ENCODE peak calls at places on chromosomes 11 and 22, in six cellular contexts. X is cardiac muscle cell, B is esophagus squamous epithelium, O is PC-3, N is heart right ventricle, H is PC-9. R is an unnamed sample.

GRCh38 chr11:19920982-19921381 is 208.3 kb downstream of the NAV2 start:
- DNase-seq in N (no peak), B (no peak), O (no peak), X (no peak), H (no peak), R (no peak)

GRCh38 chr11:18721576-18722292 is 4.3 kb downstream of the IGSF22 start:
- DNase-seq in O (peak; percentile 37), X (peak; percentile 62), B (no peak), H (peak; percentile 54), N (peak; percentile 40), R (peak; percentile 46)

GRCh38 chr11:107370390-107370789 is 87.2 kb downstream of the CWF19L2 start:
- DNase-seq in H (no peak), X (no peak), N (no peak), B (no peak), O (peak; percentile 26), R (no peak)

GRCh38 chr11:2316169-2316962 is 14.6 kb downstream of the TSPAN32 start:
- DNase-seq in B (no peak), X (no peak), N (no peak), H (no peak), O (no peak), R (no peak)

GRCh38 chr22:48889209-48889830 is 938.4 kb downstream of the BRD1 start:
- DNase-seq in H (no peak), O (no peak), X (no peak), N (no peak), B (no peak), R (no peak)

GRCh38 chr11:41845066-41845465 is 385.6 kb upstream of the LRRC4C start:
- DNase-seq in B (no peak), O (peak; percentile 12), H (no peak), N (no peak), X (no peak), R (no peak)

GRCh38 chr11:581752-582151 is 5.5 kb downstream of the PHRF1 start:
- DNase-seq in X (no peak), B (no peak), H (no peak), N (no peak), O (no peak), R (no peak)

GRCh38 chr11:47259178-47259977 is 1.6 kb downstream of the NR1H3 start:
- DNase-seq in N (peak; percentile 45), O (peak; percentile 82), H (peak; percentile 89), X (peak; percentile 71), B (no peak), R (no peak)

GRCh38 chr11:62555464-62556092 is 9.0 kb upstream of the AHNAK start:
- DNase-seq in H (peak; percentile 29), B (no peak), N (no peak), O (peak; percentile 50), X (peak; percentile 20), R (no peak)

GRCh38 chr11:10303558-10304363 is 1.1 kb upstream of the ADM start:
- DNase-seq in X (peak; percentile 24), B (no peak), H (peak; percentile 68), O (peak; percentile 67), N (no peak), R (peak; percentile 52)

GRCh38 chr11:8023831-8024555 is 36.9 kb downstream of the EIF3F start:
- DNase-seq in B (no peak), X (no peak), O (no peak), H (no peak), N (no peak), R (no peak)

GRCh38 chr11:30697032-30697431 is 110.9 kb upstream of the MPPED2 start:
- DNase-seq in H (no peak), N (no peak), O (no peak), X (no peak), B (no peak), R (no peak)

GRCh38 chr22:30469165-30469564 is 2.7 kb downstream of the SEC14L3 start:
- DNase-seq in X (no peak), B (no peak), H (no peak), O (no peak), N (no peak), R (no peak)

GRCh38 chr22:43295660-43296059 is 47.5 kb downstream of the SCUBE1 start:
- DNase-seq in B (no peak), H (no peak), X (no peak), N (no peak), O (no peak), R (no peak)

GRCh38 chr11:17972987-17973386 is 39.9 kb downstream of the SERGEF start:
- DNase-seq in H (peak; percentile 21), O (peak; percentile 35), B (no peak), N (peak; percentile 59), X (peak; percentile 80), R (peak; percentile 59)

GRCh38 chr22:50074551-50075042 is 10.6 kb downstream of the MLC1 start:
- DNase-seq in H (no peak), N (no peak), O (no peak), B (no peak), X (peak; percentile 36), R (no peak)

GRCh38 chr22:27972732-27973698 is 54.0 kb upstream of the PITPNB start:
- DNase-seq in X (no peak), B (no peak), N (no peak), H (no peak), O (peak; percentile 7), R (no peak)

GRCh38 chr11:106101797-106102196 is 24.3 kb downstream of the AASDHPPT start:
- DNase-seq in B (no peak), H (no peak), X (no peak), O (no peak), N (no peak), R (peak; percentile 10)

GRCh38 chr11:122197055-122197987 is 81.3 kb upstream of the BLID start:
- DNase-seq in X (no peak), H (peak; percentile 66), N (peak; percentile 20), O (peak; percentile 100), B (no peak), R (peak; percentile 98)

GRCh38 chr22:42868751-42869251 is 11.7 kb upstream of the ARFGAP3 start:
- DNase-seq in O (no peak), H (no peak), N (peak; percentile 62), X (no peak), B (no peak), R (no peak)

GRCh38 chr11:10302744-10303557 is 1.9 kb upstream of the ADM start:
- DNase-seq in X (peak; percentile 64), B (peak; percentile 32), N (peak; percentile 90), H (peak; percentile 73), O (peak; percentile 67), R (peak; percentile 48)

GRCh38 chr22:19178065-19178658 is 374 bp downstream of the SLC25A1 start:
- DNase-seq in B (no peak), H (peak; percentile 54), O (peak; percentile 25), X (peak; percentile 77), N (no peak), R (no peak)
- TF ChIP-seq CTCF in B (no peak), H (no peak), O (no peak), X (no peak), N (no peak), R (no peak)

DNA sequence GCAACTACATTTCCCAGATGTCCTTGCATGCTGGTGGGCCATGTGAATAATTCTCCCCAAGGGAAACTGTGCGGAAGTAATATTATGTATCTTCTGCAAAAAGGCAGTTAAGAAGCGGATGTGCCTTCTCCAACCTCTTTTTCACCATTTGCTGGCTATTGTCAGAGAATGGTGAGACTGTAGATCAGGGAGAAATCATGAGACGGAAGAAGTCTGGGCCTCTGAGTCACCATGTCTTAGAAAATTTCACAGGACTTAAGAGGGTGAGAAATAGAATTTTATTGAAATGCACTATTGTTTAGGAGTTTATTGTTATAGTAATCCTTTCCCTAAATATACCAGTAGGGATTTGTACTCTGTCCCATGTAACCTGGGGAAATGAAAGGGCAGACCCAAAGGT is 298.7 kb upstream of the ZC3H12C start:
- DNase-seq in O (no peak), X (no peak), N (no peak), B (no peak), H (no peak), R (no peak)
- H3K27ac ChIP-seq in O (no peak overlapping the region), X (no peak overlapping the region), N (no peak overlapping the region), B (no peak overlapping the region), H (no peak overlapping the region), R (no peak overlapping the region)

GRCh38 chr22:19353363-19354131 is 62.0 kb upstream of the CLTCL1 start:
- DNase-seq in B (no peak), H (no peak), N (no peak), O (no peak), X (no peak), R (no peak)

GRCh38 chr22:19355413-19356157 is 64.1 kb upstream of the CLTCL1 start:
- DNase-seq in B (no peak), X (no peak), O (no peak), N (no peak), H (no peak), R (no peak)

GRCh38 chr22:19352217-19352616 is 60.7 kb upstream of the CLTCL1 start:
- DNase-seq in O (no peak), X (no peak), H (no peak), B (no peak), N (no peak), R (no peak)

GRCh38 chr22:19352766-19353165 is 61.2 kb upstream of the CLTCL1 start:
- DNase-seq in N (no peak), X (no peak), H (no peak), B (no peak), O (no peak), R (no peak)

GRCh38 chr22:19354201-19354600 is 62.7 kb upstream of the CLTCL1 start:
- DNase-seq in O (no peak), N (no peak), H (no peak), B (no peak), X (no peak), R (no peak)
- H3K36me3 ChIP-seq in O (peaks cover 15% of the 10 kb centered on the region), N (peaks cover 10% of the 10 kb centered on the region), H (no peaks in the 10 kb centered on the region), B (peaks cover 18% of the 10 kb centered on the region), X (peaks cover 57% of the 10 kb centered on the region), R (peaks cover 93% of the 10 kb centered on the region)

GRCh38 chr11:57641011-57641410 is 8.7 kb downstream of the YPEL4 start:
- DNase-seq in N (no peak), H (no peak), O (no peak), B (no peak), X (peak; percentile 71), R (peak; percentile 24)

GRCh38 chr11:57638005-57638760 is 11.5 kb downstream of the YPEL4 start:
- DNase-seq in X (peak; percentile 96), O (peak; percentile 77), B (no peak), H (peak; percentile 71), N (peak; percentile 87), R (peak; percentile 86)

GRCh38 chr11:57638811-57639320 is 10.8 kb downstream of the YPEL4 start:
- DNase-seq in H (no peak), B (no peak), X (peak; percentile 41), N (no peak), O (no peak), R (peak; percentile 22)

GRCh38 chr11:57640068-57640800 is 9.5 kb downstream of the YPEL4 start:
- DNase-seq in O (no peak), X (no peak), H (no peak), N (no peak), B (no peak), R (no peak)

DNA sequence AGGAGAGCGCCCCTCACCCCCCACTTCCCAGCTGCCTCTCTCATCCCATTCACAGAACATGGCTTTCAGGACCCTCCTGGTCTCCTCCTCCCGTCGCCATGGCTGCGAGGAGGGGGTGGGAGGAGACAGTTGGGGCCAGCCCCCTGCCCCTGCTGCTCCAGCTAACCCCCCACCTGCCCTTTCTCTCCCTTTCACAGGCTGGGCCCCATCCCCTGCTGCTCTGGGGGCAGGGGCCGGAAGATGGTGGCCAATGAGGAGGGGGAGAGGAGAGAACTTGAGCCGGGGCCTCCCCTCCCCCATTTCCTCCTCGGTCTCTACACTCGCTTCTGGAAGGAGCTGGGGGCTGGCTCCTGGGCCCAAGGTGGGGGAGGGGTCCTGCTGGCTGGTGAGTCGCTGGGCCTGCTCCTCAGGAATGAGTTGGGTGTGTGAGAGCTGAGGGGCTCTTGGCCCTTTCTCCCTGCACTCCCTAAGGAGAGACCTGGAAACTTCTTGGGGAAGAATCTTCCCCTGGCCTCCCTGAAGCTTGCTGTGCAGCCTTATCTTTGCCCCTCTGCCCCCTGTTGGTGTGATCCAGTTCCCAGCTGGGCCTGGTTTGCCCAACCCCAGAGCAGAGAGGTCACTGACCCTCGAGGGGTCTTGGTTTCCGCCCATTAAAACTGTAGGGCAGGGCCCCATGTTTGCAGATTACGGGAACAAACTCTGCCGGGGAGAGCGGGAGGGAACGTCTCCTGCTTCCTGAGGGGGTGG is 10.2 kb downstream of the YPEL4 start:
- DNase-seq in O (peak; percentile 51), X (peak; percentile 97), B (no peak), N (no peak), H (peak; percentile 43), R (no peak)
- TF ChIP-seq CTCF in O (peak; percentile 29), X (no peak), B (no peak), N (no peak), H (no peak), R (peak; percentile 34)

R was measured in brain microvascular endothelial cell.